ENCODE peak calls at places on chromosomes 5 and 9, in six cellular contexts. H, Y, M, B, Z and P are unnamed samples.

GRCh38 chr9:82991684-82992083 is 71.3 kb downstream of the RASEF start:
- DNase-seq in H (no peak), Y (no peak), M (no peak), B (no peak), Z (peak; percentile 21), P (no peak)

GRCh38 chr9:124008307-124008854 is 3.2 kb upstream of the LHX2 start:
- DNase-seq in H (no peak), Y (peak; percentile 10), M (no peak), B (no peak), Z (no peak), P (no peak)

GRCh38 chr9:117021881-117022280 is 334.8 kb downstream of the TRIM32 start:
- DNase-seq in H (no peak), Y (no peak), M (no peak), B (no peak), Z (no peak), P (no peak)

GRCh38 chr5:73115399-73116051 is 4.8 kb upstream of the TMEM171 start:
- DNase-seq in H (peak; percentile 88), Y (no peak), M (peak; percentile 62), B (no peak), Z (no peak), P (peak; percentile 67)

GRCh38 chr9:100597236-100597635 is 19.4 kb downstream of the CAVIN4 start:
- DNase-seq in H (no peak), Y (no peak), M (no peak), B (no peak), Z (no peak), P (no peak)

GRCh38 chr5:4994994-4995393 is 145.1 kb upstream of the ADAMTS16 start:
- DNase-seq in H (peak; percentile 54), Y (no peak), M (peak; percentile 6), B (no peak), Z (no peak), P (peak; percentile 16)

GRCh38 chr9:110936719-110937452 is 101.4 kb downstream of the LPAR1 start:
- DNase-seq in H (peak; percentile 86), Y (no peak), M (no peak), B (no peak), Z (no peak), P (no peak)

GRCh38 chr9:134136117-134136996 is 475 bp downstream of the WDR5 start:
- DNase-seq in H (peak; percentile 29), Y (no peak), M (no peak), B (peak; percentile 11), Z (no peak), P (peak; percentile 19)

GRCh38 chr5:32390819-32391591 is 53.5 kb downstream of the ZFR start:
- DNase-seq in H (peak; percentile 61), Y (peak; percentile 7), M (no peak), B (no peak), Z (no peak), P (peak; percentile 88)

GRCh38 chr9:7946458-7946857 is 146.9 kb upstream of the DMAC1 start:
- DNase-seq in H (no peak), Y (no peak), M (no peak), B (no peak), Z (no peak), P (no peak)

GRCh38 chr5:154519375-154519774 is 41.3 kb upstream of the HAND1 start:
- DNase-seq in H (no peak), Y (no peak), M (no peak), B (no peak), Z (no peak), P (peak; percentile 59)

GRCh38 chr5:138656916-138657315 is 81.7 kb upstream of the HSPA9 start:
- DNase-seq in H (no peak), Y (no peak), M (no peak), B (no peak), Z (no peak), P (no peak)

GRCh38 chr9:130196643-130197042 is 24.4 kb downstream of the NCS1 start:
- DNase-seq in H (no peak), Y (no peak), M (no peak), B (no peak), Z (no peak), P (no peak)

GRCh38 chr9:130054428-130054786 is 701 bp downstream of the GPR107 start:
- DNase-seq in H (no peak), Y (no peak), M (no peak), B (no peak), Z (no peak), P (peak; percentile 12)

GRCh38 chr9:87498046-87498815 is 564 bp downstream of the DAPK1 start:
- DNase-seq in H (peak; percentile 56), Y (no peak), M (no peak), B (no peak), Z (no peak), P (peak; percentile 53)

GRCh38 chr5:553874-554273 is 29.6 kb upstream of the SLC9A3 start:
- DNase-seq in H (no peak), Y (peak; percentile 28), M (peak; percentile 19), B (no peak), Z (no peak), P (peak; percentile 18)

GRCh38 chr9:113548221-113549041 is 84.9 kb downstream of the RGS3 start:
- DNase-seq in H (peak; percentile 73), Y (no peak), M (no peak), B (no peak), Z (peak; percentile 79), P (peak; percentile 51)

GRCh38 chr5:131720714-131721113 is 76.1 kb downstream of the FNIP1 start:
- DNase-seq in H (no peak), Y (no peak), M (no peak), B (no peak), Z (no peak), P (no peak)

GRCh38 chr5:169161022-169161680 is 139.8 kb downstream of the SLIT3 start:
- DNase-seq in H (peak; percentile 94), Y (no peak), M (no peak), B (no peak), Z (peak; percentile 16), P (peak; percentile 79)

GRCh38 chr9:97220894-97221477 is 86.5 kb upstream of the CCDC180 start:
- DNase-seq in H (no peak), Y (no peak), M (no peak), B (no peak), Z (no peak), P (no peak)

GRCh38 chr9:7011395-7012067 is 253.8 kb downstream of the KDM4C start:
- DNase-seq in H (no peak), Y (no peak), M (no peak), B (no peak), Z (no peak), P (no peak)

GRCh38 chr5:89034588-89034987 is 151.6 kb upstream of the MEF2C start:
- DNase-seq in H (peak; percentile 31), Y (no peak), M (no peak), B (no peak), Z (no peak), P (peak; percentile 42)

GRCh38 chr5:180704362-180704761 is 35.5 kb downstream of the OR2Y1 start:
- DNase-seq in H (no peak), Y (peak; percentile 8), M (peak; percentile 16), B (no peak), Z (no peak), P (peak; percentile 31)

GRCh38 chr5:94785111-94785510 is 166.6 kb downstream of the SLF1 start:
- DNase-seq in H (no peak), Y (no peak), M (no peak), B (no peak), Z (no peak), P (no peak)

GRCh38 chr9:36985061-36985768 is 48.9 kb downstream of the PAX5 start:
- DNase-seq in H (no peak), Y (no peak), M (no peak), B (no peak), Z (no peak), P (no peak)

GRCh38 chr9:135898634-135899407 is 8.5 kb downstream of the CAMSAP1 start:
- DNase-seq in H (peak; percentile 65), Y (no peak), M (no peak), B (no peak), Z (no peak), P (no peak)

GRCh38 chr5:180118391-180118791 is 46.8 kb upstream of the RNF130 start:
- DNase-seq in H (no peak), Y (no peak), M (no peak), B (no peak), Z (no peak), P (no peak)

GRCh38 chr9:136617746-136618577 is 44.8 kb upstream of the EGFL7 start:
- DNase-seq in H (no peak), Y (no peak), M (no peak), B (no peak), Z (no peak), P (no peak)

GRCh38 chr9:104557179-104557634 is 11.8 kb upstream of the OR13C8 start:
- DNase-seq in H (no peak), Y (no peak), M (no peak), B (no peak), Z (no peak), P (no peak)

GRCh38 chr5:113510836-113511451 is 2.5 kb upstream of the YTHDC2 start:
- DNase-seq in H (peak; percentile 14), Y (peak; percentile 39), M (no peak), B (no peak), Z (no peak), P (peak; percentile 59)

GRCh38 chr5:132830436-132831094 is at the start of gene SHROOM1:
- DNase-seq in H (peak; percentile 80), Y (peak; percentile 44), M (no peak), B (no peak), Z (peak; percentile 71), P (peak; percentile 48)

GRCh38 chr5:142433526-142434321 is 108.9 kb upstream of the SPRY4 start:
- DNase-seq in H (peak; percentile 65), Y (no peak), M (no peak), B (no peak), Z (no peak), P (peak; percentile 42)

GRCh38 chr9:22214497-22215031 is 205.5 kb upstream of the CDKN2B start:
- DNase-seq in H (no peak), Y (no peak), M (no peak), B (no peak), Z (no peak), P (peak; percentile 35)

GRCh38 chr9:129989740-129990139 is 53.2 kb downstream of the FNBP1 start:
- DNase-seq in H (no peak), Y (no peak), M (no peak), B (no peak), Z (no peak), P (no peak)

GRCh38 chr5:174045470-174046025 is at the start of gene NSG2:
- DNase-seq in H (peak; percentile 7), Y (peak; percentile 86), M (peak; percentile 28), B (no peak), Z (peak; percentile 77), P (peak; percentile 70)

GRCh38 chr9:104027295-104027694 is 66.8 kb upstream of the SMC2 start:
- DNase-seq in H (no peak), Y (no peak), M (no peak), B (no peak), Z (no peak), P (no peak)

GRCh38 chr5:88829053-88829452 is 53.9 kb downstream of the MEF2C start:
- DNase-seq in H (peak; percentile 24), Y (no peak), M (no peak), B (no peak), Z (no peak), P (no peak)

GRCh38 chr9:38401994-38402393 is 9.5 kb downstream of the ALDH1B1 start:
- DNase-seq in H (no peak), Y (no peak), M (no peak), B (no peak), Z (no peak), P (no peak)

GRCh38 chr9:97874617-97875016 is 21.6 kb downstream of the FOXE1 start:
- DNase-seq in H (no peak), Y (no peak), M (no peak), B (no peak), Z (no peak), P (no peak)